ENCODE peak calls at places on chromosomes 7 and 10, in ten cellular contexts. P is GOT3; T is posterior cingulate gyrus; O is NCI-H82; W is stimulated activated CD4-positive, alpha-beta T cell treated with anti-CD3 and anti-CD28 coated beads, Interleukin-2, amount 100 ng/mL, for 24 hours; J is CD8-positive, alpha-beta T cell; S is skeletal muscle cell; V is AG08395; E is nucleus accumbens; A is GM03348. Y is an unnamed sample.
A peak's percentile ranks its signal among the peaks of the same experiment; 100 is the strongest.

GRCh38 chr7:112500619-112501018 is 19.8 kb downstream of the LSMEM1 start:
- DNase-seq in P (no peak), T (no peak), O (no peak), W (no peak), J (no peak), S (no peak), V (no peak), E (no peak), A (no peak), Y (no peak)

GRCh38 chr7:116525298-116525912 is 569 bp downstream of the CAV1 start:
- DNase-seq in P (no peak), T (no peak), O (no peak), W (peak; percentile 41), J (peak; percentile 59), S (no peak), V (no peak), E (no peak), A (peak; percentile 44), Y (no peak)

GRCh38 chr7:20793686-20794394 is 7.2 kb upstream of the SP8 start:
- DNase-seq in P (no peak), T (no peak), O (peak; percentile 13), W (no peak), J (no peak), S (no peak), V (no peak), E (no peak), A (no peak), Y (no peak)

GRCh38 chr10:18523025-18523424 is 128.4 kb downstream of the NSUN6 start:
- DNase-seq in P (no peak), T (no peak), O (no peak), W (no peak), J (no peak), S (no peak), V (no peak), E (no peak), A (peak; percentile 20), Y (no peak)

GRCh38 chr7:9083837-9084236 is 650.4 kb downstream of the NXPH1 start:
- DNase-seq in P (no peak), T (no peak), O (peak; percentile 74), W (no peak), J (no peak), S (no peak), V (no peak), E (no peak), A (no peak), Y (no peak)

GRCh38 chr7:41145656-41146055 is 557.2 kb downstream of the INHBA start:
- DNase-seq in P (no peak), T (no peak), O (no peak), W (no peak), J (no peak), S (no peak), V (no peak), E (no peak), A (no peak), Y (no peak)

GRCh38 chr7:68807681-68808080 is 790.6 kb upstream of the AUTS2 start:
- DNase-seq in P (no peak), T (no peak), O (no peak), W (no peak), J (no peak), S (peak; percentile 1), V (no peak), E (no peak), A (no peak), Y (no peak)

GRCh38 chr7:128163473-128163872 is 77.6 kb upstream of the LEP start:
- DNase-seq in P (no peak), T (no peak), O (no peak), W (no peak), J (peak; percentile 21), S (no peak), V (no peak), E (no peak), A (no peak), Y (no peak)

GRCh38 chr10:12387561-12388210 is 38.3 kb downstream of the CAMK1D start:
- DNase-seq in P (no peak), T (no peak), O (peak; percentile 7), W (no peak), J (no peak), S (no peak), V (no peak), E (no peak), A (no peak), Y (no peak)

GRCh38 chr10:132676193-132676891 is 109.6 kb downstream of the NKX6-2 start:
- DNase-seq in P (no peak), T (no peak), O (no peak), W (no peak), J (no peak), S (no peak), V (no peak), E (no peak), A (no peak), Y (no peak)

GRCh38 chr7:11706666-11707605 is 125.1 kb downstream of the THSD7A start:
- DNase-seq in P (no peak), T (no peak), O (no peak), W (no peak), J (no peak), S (no peak), V (no peak), E (no peak), A (no peak), Y (no peak)

GRCh38 chr7:134854816-134855215 is 75.4 kb downstream of the CALD1 start:
- DNase-seq in P (no peak), T (no peak), O (peak; percentile 66), W (peak; percentile 6), J (no peak), S (peak; percentile 44), V (peak; percentile 17), E (no peak), A (no peak), Y (no peak)

GRCh38 chr7:153832160-153832559 is 220.0 kb upstream of the DPP6 start:
- DNase-seq in P (no peak), T (no peak), O (no peak), W (no peak), J (no peak), S (no peak), V (no peak), E (no peak), A (no peak), Y (no peak)

GRCh38 chr7:28455486-28455885 is 43.2 kb downstream of the CREB5 start:
- DNase-seq in P (no peak), T (no peak), O (no peak), W (no peak), J (no peak), S (no peak), V (no peak), E (no peak), A (no peak), Y (no peak)

GRCh38 chr10:132371641-132372081 is 25.3 kb upstream of the PWWP2B start:
- DNase-seq in P (no peak), T (no peak), O (no peak), W (peak; percentile 44), J (no peak), S (no peak), V (no peak), E (no peak), A (no peak), Y (no peak)

GRCh38 chr10:35352508-35352907 is 16.2 kb downstream of the CCNY start:
- DNase-seq in P (no peak), T (no peak), O (no peak), W (peak; percentile 19), J (no peak), S (no peak), V (no peak), E (no peak), A (no peak), Y (no peak)

GRCh38 chr10:110698782-110699201 is 54.7 kb downstream of the RBM20 start:
- DNase-seq in P (no peak), T (no peak), O (no peak), W (no peak), J (peak; percentile 29), S (no peak), V (no peak), E (no peak), A (no peak), Y (no peak)

GRCh38 chr7:108167460-108167859 is 37.3 kb upstream of the LAMB4 start:
- DNase-seq in P (no peak), T (no peak), O (no peak), W (no peak), J (no peak), S (no peak), V (peak; percentile 5), E (no peak), A (peak; percentile 29), Y (no peak)

GRCh38 chr7:70016044-70016770 is 417.9 kb downstream of the AUTS2 start:
- DNase-seq in P (no peak), T (no peak), O (no peak), W (no peak), J (no peak), S (peak; percentile 48), V (peak; percentile 29), E (no peak), A (peak; percentile 33), Y (no peak)

GRCh38 chr10:34200355-34200901 is 614.7 kb downstream of the PARD3 start:
- DNase-seq in P (no peak), T (no peak), O (peak; percentile 39), W (no peak), J (no peak), S (no peak), V (no peak), E (no peak), A (no peak), Y (no peak)

GRCh38 chr10:67780759-67781538 is 57.0 kb downstream of the DNAJC12 start:
- DNase-seq in P (no peak), T (no peak), O (no peak), W (no peak), J (no peak), S (no peak), V (no peak), E (no peak), A (no peak), Y (no peak)

Y was measured in HFFc6.